ENCODE peak calls at places on chromosomes 11 and 22, in eight cellular contexts. O, P, M, G, V, B, C and X are unnamed samples.

GRCh38 chr22:47793304-47794101 is 1031.1 kb downstream of the TBC1D22A start:
- DNase-seq in P (no peak), M (no peak), B (no peak), O (no peak), V (no peak), G (no peak), C (no peak), X (no peak)

GRCh38 chr11:76664578-76665061 is 5.9 kb downstream of the LRRC32 start:
- DNase-seq in C (no peak), M (no peak), O (peak; percentile 19), P (no peak), B (peak; percentile 44), G (no peak), V (no peak), X (no peak)

GRCh38 chr22:26570126-26570525 is 19.8 kb downstream of the TPST2 start:
- DNase-seq in G (no peak), C (no peak), B (no peak), M (no peak), P (no peak), O (no peak), V (no peak), X (no peak)

GRCh38 chr22:48262596-48263430 is 1500.4 kb downstream of the TBC1D22A start:
- DNase-seq in O (no peak), M (no peak), P (no peak), C (no peak), B (no peak), G (no peak), V (no peak), X (no peak)

GRCh38 chr11:31437742-31438435 is 68.2 kb downstream of the DNAJC24 start:
- DNase-seq in V (no peak), M (no peak), P (no peak), C (no peak), G (no peak), O (no peak), B (no peak), X (no peak)

GRCh38 chr22:37231406-37232139 is 12.5 kb downstream of the RAC2 start:
- DNase-seq in B (no peak), V (no peak), C (no peak), G (no peak), P (no peak), M (no peak), O (no peak), X (no peak)

GRCh38 chr11:47606731-47607130 is 12.5 kb upstream of the C1QTNF4 start:
- DNase-seq in M (no peak), G (no peak), V (no peak), O (peak; percentile 41), P (no peak), B (no peak), C (no peak), X (no peak)

GRCh38 chr11:98300777-98301176 is 720.0 kb upstream of the CNTN5 start:
- DNase-seq in V (no peak), P (no peak), M (no peak), O (no peak), G (no peak), B (no peak), C (no peak), X (no peak)

GRCh38 chr11:45881708-45882368 is 3.6 kb upstream of the MAPK8IP1 start:
- DNase-seq in C (no peak), V (no peak), M (no peak), P (no peak), O (no peak), B (no peak), G (no peak), X (no peak)

GRCh38 chr11:57085604-57086003 is 96.1 kb upstream of the LRRC55 start:
- DNase-seq in V (no peak), O (no peak), P (no peak), G (no peak), B (no peak), C (no peak), M (no peak), X (no peak)

GRCh38 chr11:57082125-57082524 is 93.4 kb downstream of the OR5AK2 start:
- DNase-seq in B (no peak), P (no peak), C (no peak), M (no peak), G (no peak), O (no peak), V (no peak), X (no peak)

GRCh38 chr11:57083641-57084385 is 95.1 kb downstream of the OR5AK2 start:
- DNase-seq in V (no peak), O (no peak), M (no peak), B (no peak), P (no peak), G (no peak), C (peak; percentile 4), X (no peak)

GRCh38 chr11:57092028-57092698 is 89.6 kb upstream of the LRRC55 start:
- DNase-seq in G (no peak), V (no peak), O (no peak), P (no peak), C (no peak), B (no peak), M (no peak), X (no peak)

GRCh38 chr11:57087966-57088365 is 93.8 kb upstream of the LRRC55 start:
- DNase-seq in B (no peak), C (no peak), V (no peak), O (no peak), P (no peak), G (no peak), M (no peak), X (no peak)
- TF ChIP-seq POLR2A in B (no peak), C (no peak), V (no peak), O (no peak), P (no peak), G (no peak), M (no peak), X (no peak)

DNA sequence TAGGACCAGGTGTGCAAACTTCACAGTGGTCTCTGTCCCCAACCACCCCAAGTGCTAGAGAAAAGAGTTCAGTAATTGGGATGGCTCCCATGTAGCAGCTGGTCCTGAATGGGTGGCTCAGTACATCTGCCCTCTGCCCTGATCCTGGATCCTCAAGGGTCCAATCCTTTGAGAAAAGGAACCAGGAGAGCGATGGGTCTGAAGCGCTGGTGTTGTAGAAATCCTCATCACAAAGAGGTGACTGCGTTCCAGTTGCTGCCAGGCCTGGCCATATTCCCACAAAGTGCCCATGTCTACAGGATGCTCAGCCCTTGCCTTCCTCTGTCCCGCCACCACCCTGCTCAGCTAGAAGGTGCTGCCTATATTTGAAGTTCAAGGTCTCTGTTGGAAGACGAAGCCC is 6.2 kb upstream of the C22orf39 start:
- DNase-seq in P (no peak), B (no peak), M (no peak), O (no peak), V (no peak), C (no peak), G (no peak), X (no peak)
- H3K36me3 ChIP-seq in P (peaks cover 74% of the 10 kb centered on the region), B (peaks cover 4% of the 10 kb centered on the region), M (peaks cover 92% of the 10 kb centered on the region), O (peaks cover 50% of the 10 kb centered on the region), V (peaks cover 78% of the 10 kb centered on the region), C (no peaks in the 10 kb centered on the region), G (peaks cover 51% of the 10 kb centered on the region), X (no peaks in the 10 kb centered on the region)

GRCh38 chr22:41468381-41469217 is at the start of the genes ACO2 and PHF5A:
- DNase-seq in G (peak; percentile 97), V (peak; percentile 99), C (peak; percentile 97), B (peak; percentile 98), O (peak; percentile 97), M (peak; percentile 85), P (peak; percentile 97), X (peak; percentile 95)
- TF ChIP-seq POLR2A in G (peak; percentile 40), V (no peak), C (peak; percentile 77), B (peak; percentile 61), O (peak; percentile 77), M (peak; percentile 51), P (peak; percentile 5), X (peak; percentile 93)

GRCh38 chr11:120940297-120940847 is 83.5 kb upstream of the TBCEL start:
- DNase-seq in M (no peak), O (no peak), C (no peak), V (no peak), B (no peak), G (no peak), P (no peak), X (no peak)
- H3K36me3 ChIP-seq in M (no peaks in the 10 kb centered on the region), O (no peaks in the 10 kb centered on the region), C (no peaks in the 10 kb centered on the region), V (no peaks in the 10 kb centered on the region), B (no peaks in the 10 kb centered on the region), G (no peaks in the 10 kb centered on the region), P (no peaks in the 10 kb centered on the region), X (no peaks in the 10 kb centered on the region)

DNA sequence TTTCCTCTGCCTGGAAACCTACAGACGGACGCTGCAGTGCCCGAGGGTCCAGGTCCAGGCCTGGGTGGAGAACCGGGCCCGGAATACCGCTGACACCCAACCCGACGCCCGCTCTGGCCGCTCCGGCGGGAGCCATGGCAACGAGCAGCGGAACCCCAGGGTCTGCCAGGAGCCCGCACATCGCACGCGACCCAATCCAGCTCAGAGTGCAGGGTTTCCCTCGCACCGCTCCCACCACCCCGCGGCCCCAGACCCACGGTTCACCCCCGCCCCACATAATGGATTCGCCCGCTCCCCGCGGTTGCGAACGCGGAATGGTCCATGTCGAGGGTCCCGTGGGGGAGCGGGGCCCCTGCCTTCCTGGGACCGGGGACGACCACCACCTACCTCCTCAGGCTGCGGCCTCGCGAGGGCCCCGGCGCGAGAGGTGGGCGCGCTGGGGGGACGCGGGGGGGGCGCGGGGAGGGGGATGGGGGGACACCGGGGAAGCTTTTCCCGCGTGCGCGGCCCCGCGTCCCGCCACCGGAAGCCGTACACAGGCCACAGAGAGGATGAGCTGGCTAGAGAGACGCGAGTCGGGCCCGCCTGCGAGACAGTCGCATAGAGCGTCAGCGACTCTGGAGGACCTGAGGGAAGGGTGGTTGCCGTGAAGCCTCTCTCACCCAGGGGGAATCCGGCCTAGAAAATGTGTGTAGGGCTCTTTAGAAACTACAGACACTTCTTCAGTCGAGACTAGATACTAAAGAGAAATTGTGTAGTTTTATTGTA is at the start of gene SSRP1:
- DNase-seq in V (peak; percentile 67), M (peak; percentile 56), B (peak; percentile 87), P (peak; percentile 92), C (peak; percentile 89), O (peak; percentile 89), G (peak; percentile 72), X (peak; percentile 87)
- TF ChIP-seq POLR2A in V (no peak), M (no peak), B (peak; percentile 47), P (peak; percentile 38), C (peak; percentile 77), O (peak; percentile 36), G (peak; percentile 43), X (peak; percentile 26)

GRCh38 chr11:57815877-57816276 is 54.3 kb downstream of the CTNND1 start:
- DNase-seq in B (no peak), C (no peak), O (no peak), G (no peak), V (no peak), P (no peak), M (no peak), X (no peak)

GRCh38 chr11:57815476-57815875 is 53.9 kb downstream of the CTNND1 start:
- DNase-seq in O (no peak), B (no peak), V (no peak), G (no peak), C (no peak), P (no peak), M (no peak), X (no peak)

DNA sequence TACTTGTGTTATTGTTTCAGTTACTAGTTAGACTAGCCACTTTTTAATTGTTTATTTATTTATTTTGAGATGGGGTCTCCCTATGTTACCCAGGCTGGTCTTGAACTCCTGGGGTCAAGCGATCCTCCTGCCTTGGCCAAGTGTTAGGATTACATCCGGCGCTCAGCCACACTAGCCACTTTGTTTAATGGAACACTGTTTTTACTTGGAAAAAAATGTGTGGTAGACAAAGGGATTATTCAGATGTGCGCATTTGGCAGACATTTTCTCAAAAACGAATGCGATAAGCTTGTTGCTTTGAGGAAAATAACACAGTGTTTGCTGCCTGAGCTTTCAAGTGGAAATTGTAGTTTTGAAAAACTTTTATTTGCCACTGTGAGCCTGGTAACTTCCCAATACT is 51.0 kb downstream of the CTNND1 start:
- DNase-seq in G (no peak), B (no peak), O (no peak), V (no peak), C (no peak), M (no peak), P (no peak), X (no peak)
- H3K36me3 ChIP-seq in G (peaks cover 77% of the 10 kb centered on the region), B (peaks cover 26% of the 10 kb centered on the region), O (peaks cover 70% of the 10 kb centered on the region), V (peaks cover 100% of the 10 kb centered on the region), C (peaks cover 18% of the 10 kb centered on the region), M (peaks cover 100% of the 10 kb centered on the region), P (peaks cover 100% of the 10 kb centered on the region), X (peaks cover 98% of the 10 kb centered on the region)